ENCODE peak calls at places on chromosome 4, in ten cellular contexts. C is HCT116, G is aorta, I is brain microvascular endothelial cell, B is stomach, Y is endothelial cell of umbilical vein, X is sigmoid colon, S is upper lobe of right lung, K is Peyer's patch, A is left ventricle myocardium inferior. V is an unnamed sample.

GRCh38 chr4:183407635-183408463 is 36.6 kb upstream of the CDKN2AIP start:
- DNase-seq in X (peak; percentile 46), K (no peak), S (peak; percentile 53), I (no peak), B (no peak), G (no peak), Y (no peak), C (no peak), A (no peak), V (no peak)

GRCh38 chr4:80215449-80216052 is 18.2 kb downstream of the PRDM8 start:
- DNase-seq in B (no peak), X (no peak), I (no peak), A (no peak), Y (peak; percentile 44), K (no peak), G (no peak), S (no peak), C (no peak), V (no peak)

GRCh38 chr4:69764311-69764710 is 3.9 kb upstream of the SULT1B1 start:
- DNase-seq in K (no peak), C (no peak), X (no peak), S (no peak), B (no peak), I (no peak), Y (peak; percentile 68), G (no peak), A (no peak), V (no peak)

GRCh38 chr4:79996950-79997349 is 76.1 kb downstream of the ANTXR2 start:
- DNase-seq in G (no peak), X (no peak), A (no peak), K (no peak), I (no peak), B (no peak), S (no peak), C (no peak), Y (no peak), V (no peak)

GRCh38 chr4:8117278-8117682 is 41.3 kb downstream of the ABLIM2 start:
- DNase-seq in K (peak; percentile 67), S (no peak), Y (peak; percentile 45), C (peak; percentile 74), G (no peak), A (peak; percentile 42), X (no peak), I (peak; percentile 37), B (peak; percentile 41), V (peak; percentile 84)

GRCh38 chr4:122300776-122301175 is 78.0 kb upstream of the ADAD1 start:
- DNase-seq in B (no peak), X (no peak), K (no peak), A (no peak), S (no peak), Y (no peak), I (no peak), C (no peak), G (no peak), V (no peak)

GRCh38 chr4:158033416-158033863 is 139.4 kb downstream of the GASK1B start:
- DNase-seq in K (no peak), A (no peak), I (peak; percentile 38), C (no peak), B (no peak), S (no peak), Y (peak; percentile 96), G (no peak), X (no peak), V (no peak)

GRCh38 chr4:110823251-110823650 is 200.4 kb upstream of the PITX2 start:
- DNase-seq in I (peak; percentile 60), X (no peak), A (no peak), G (no peak), Y (no peak), C (no peak), K (no peak), B (no peak), S (no peak), V (no peak)

GRCh38 chr4:150337709-150338108 is 244.2 kb upstream of the MAB21L2 start:
- DNase-seq in Y (no peak), X (no peak), A (no peak), K (no peak), G (no peak), S (no peak), I (no peak), B (no peak), C (no peak), V (no peak)

GRCh38 chr4:7199771-7200441 is 7.6 kb downstream of the SORCS2 start:
- DNase-seq in K (peak; percentile 28), X (peak; percentile 64), A (no peak), S (peak; percentile 54), G (peak; percentile 34), C (no peak), I (no peak), B (no peak), Y (no peak), V (no peak)

GRCh38 chr4:11700751-11701226 is 272.1 kb upstream of the HS3ST1 start:
- DNase-seq in S (no peak), X (no peak), I (no peak), B (no peak), Y (no peak), C (peak; percentile 48), K (no peak), A (no peak), G (no peak), V (no peak)

GRCh38 chr4:2103843-2104547 is 44.9 kb downstream of the NAT8L start:
- DNase-seq in S (no peak), G (no peak), I (no peak), K (no peak), C (no peak), B (no peak), Y (no peak), X (no peak), A (no peak), V (no peak)

GRCh38 chr4:76688737-76689078 is 209.2 kb downstream of the SOWAHB start:
- DNase-seq in B (no peak), C (no peak), X (no peak), Y (no peak), G (no peak), S (no peak), I (no peak), K (no peak), A (no peak), V (no peak)

GRCh38 chr4:128682942-128683666 is 126.4 kb upstream of the JADE1 start:
- DNase-seq in K (no peak), S (no peak), I (no peak), A (no peak), B (no peak), X (no peak), C (no peak), G (no peak), Y (no peak), V (no peak)

GRCh38 chr4:71476240-71476639 is 137.4 kb downstream of the SLC4A4 start:
- DNase-seq in A (no peak), B (no peak), S (no peak), K (no peak), Y (no peak), X (no peak), G (no peak), C (no peak), I (no peak), V (no peak)

DNA sequence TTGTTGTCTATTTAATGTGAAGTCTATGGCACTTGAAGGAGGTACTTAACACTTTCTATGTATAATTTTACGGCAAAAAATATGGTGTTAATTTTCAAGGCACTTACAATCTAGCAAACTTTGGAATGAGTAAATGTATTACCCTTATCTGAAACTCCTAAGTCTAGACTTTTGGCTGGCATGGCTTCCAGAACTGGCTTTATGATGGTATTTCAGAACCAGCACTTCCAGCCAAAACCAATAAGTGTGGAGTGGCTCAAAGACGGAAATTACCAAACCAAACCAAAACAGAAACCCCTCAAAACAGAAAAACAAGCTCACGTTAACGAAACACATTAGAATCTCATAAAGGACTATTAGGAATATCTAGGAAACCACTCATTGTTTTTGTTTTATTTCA is 205.6 kb upstream of the HAND2 start:
- DNase-seq in X (no peak), A (no peak), B (no peak), G (peak; percentile 45), C (no peak), I (no peak), Y (no peak), K (no peak), S (no peak), V (no peak)
- H3K27ac ChIP-seq in X (no peak overlapping the region), A (no peak overlapping the region), B (no peak overlapping the region), G (peak overlapping the region; percentile 76), C (no peak overlapping the region), I (no peak overlapping the region), Y (no peak overlapping the region), K (no peak overlapping the region), S (no peak overlapping the region), V (no peak overlapping the region)

DNA sequence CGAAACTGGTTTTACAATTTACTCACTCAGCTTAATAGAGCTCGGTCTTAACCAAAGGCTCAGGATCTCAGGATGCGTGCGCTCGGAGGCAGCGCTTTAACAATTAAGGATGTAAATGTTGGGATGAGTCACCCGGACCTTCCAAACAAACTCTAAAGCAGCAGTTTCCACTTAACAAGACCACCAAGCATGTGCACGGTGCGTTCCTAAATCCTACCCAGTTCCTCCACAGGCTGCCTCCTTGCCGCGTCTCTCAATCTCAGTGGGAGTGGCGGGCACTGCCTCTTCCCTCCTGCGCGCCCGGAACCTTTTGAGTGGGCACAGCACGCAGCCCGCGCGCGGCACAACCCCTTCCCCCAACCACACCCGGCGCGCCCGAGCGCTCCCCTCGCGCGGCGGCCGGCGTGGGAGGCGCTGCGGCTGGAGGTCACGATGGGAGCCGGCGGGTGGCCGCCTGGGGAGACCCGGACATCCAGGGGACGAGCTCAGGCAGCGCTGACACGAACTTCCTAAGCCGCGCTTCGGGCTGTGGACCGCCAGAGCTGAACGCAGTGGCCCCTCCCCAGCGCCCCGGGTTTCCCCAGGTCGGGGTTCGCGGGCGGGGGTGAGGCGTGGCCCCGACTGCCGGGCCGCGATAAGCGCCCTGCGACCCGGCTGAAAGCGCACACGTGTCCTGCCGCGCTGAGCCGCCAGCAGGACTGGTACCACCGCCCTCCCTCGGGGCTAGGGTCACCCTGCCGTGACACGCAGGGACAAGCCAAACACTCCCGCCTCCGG is at the start of gene ABCG2:
- DNase-seq in B (no peak), Y (peak; percentile 72), K (peak; percentile 82), C (no peak), I (peak; percentile 18), S (peak; percentile 84), X (no peak), G (peak; percentile 58), A (peak; percentile 16), V (peak; percentile 26)
- H3K27ac ChIP-seq in B (peak within 1 kb of the TSS; percentile 23), Y (peak within 1 kb of the TSS; percentile 19), K (peak within 1 kb of the TSS; percentile 25), C (peak within 1 kb of the TSS; percentile 30), I (no peak within 1 kb of the TSS), S (peak within 1 kb of the TSS; percentile 68), X (peak within 1 kb of the TSS; percentile 32), G (no peak within 1 kb of the TSS), A (peak within 1 kb of the TSS; percentile 19), V (no peak within 1 kb of the TSS)

GRCh38 chr4:139560396-139561084 is 4.5 kb upstream of the SETD7 start:
- DNase-seq in K (no peak), X (no peak), S (no peak), B (no peak), Y (peak; percentile 13), A (no peak), C (no peak), I (no peak), G (no peak), V (no peak)
- H3K27ac ChIP-seq in K (peak overlapping the region; percentile 70), X (peak overlapping the region; percentile 27), S (peak overlapping the region; percentile 69), B (peak overlapping the region; percentile 74), Y (no peak overlapping the region), A (peak overlapping the region; percentile 47), C (no peak overlapping the region), I (no peak overlapping the region), G (no peak overlapping the region), V (peak overlapping the region; percentile 52)

DNA sequence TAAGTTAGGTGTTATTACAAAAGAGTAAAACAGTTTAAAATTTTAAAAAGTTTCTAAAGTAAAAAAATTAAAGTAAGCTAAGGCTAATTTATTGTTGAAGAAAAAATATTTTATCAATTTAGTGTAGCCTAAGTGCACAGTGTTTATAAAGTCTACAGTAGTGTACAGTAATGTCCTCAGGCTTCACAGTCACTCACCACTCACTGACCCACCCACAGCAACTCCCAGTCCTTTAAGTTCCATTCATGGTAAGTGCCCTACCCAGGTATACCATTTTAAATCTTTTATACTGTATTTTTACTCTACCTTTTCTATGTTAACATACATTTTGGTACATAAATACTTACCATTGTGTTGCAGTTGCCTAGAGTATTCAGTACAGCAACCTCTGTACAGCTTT is 120.3 kb upstream of the DKK2 start:
- DNase-seq in K (no peak), X (no peak), B (no peak), S (no peak), A (no peak), I (no peak), C (no peak), Y (no peak), G (no peak), V (no peak)
- H3K27ac ChIP-seq in K (no peak overlapping the region), X (no peak overlapping the region), B (no peak overlapping the region), S (no peak overlapping the region), A (no peak overlapping the region), I (no peak overlapping the region), C (no peak overlapping the region), Y (no peak overlapping the region), G (no peak overlapping the region), V (no peak overlapping the region)

V was measured in psoas muscle.